ENCODE peak calls at places on chromosomes 2 and 18, in four cellular contexts. A, U, J and S are unnamed samples.

GRCh38 chr2:33242845-33243244 is 233.6 kb upstream of the RASGRP3 start:
- DNase-seq in A (no peak), U (no peak), J (no peak), S (no peak)

GRCh38 chr18:50009772-50010171 is 185.2 kb downstream of the MYO5B start:
- DNase-seq in A (peak), U (peak), J (peak), S (peak)

GRCh38 chr2:119488245-119489182 is 35.8 kb downstream of the SCTR start:
- DNase-seq in A (no peak), U (no peak), J (no peak), S (no peak)

GRCh38 chr2:217162533-217162932 is 302.7 kb upstream of the TNP1 start:
- DNase-seq in A (peak), U (no peak), J (peak), S (no peak)

GRCh38 chr2:241855245-241855887 is 3.3 kb downstream of the PDCD1 start:
- DNase-seq in A (no peak), U (no peak), J (no peak), S (peak)

GRCh38 chr18:42545825-42546224 is 569.7 kb downstream of the RIT2 start:
- DNase-seq in A (no peak), U (no peak), J (no peak), S (no peak)

GRCh38 chr2:144240656-144241339 is 279.1 kb downstream of the ZEB2 start:
- DNase-seq in A (no peak), U (peak), J (no peak), S (no peak)

GRCh38 chr18:64110692-64111480 is 38.0 kb downstream of the LINC00305 start:
- DNase-seq in A (no peak), U (no peak), J (no peak), S (no peak)

GRCh38 chr2:62319061-62319460 is 123.1 kb downstream of the B3GNT2 start:
- DNase-seq in A (no peak), U (no peak), J (no peak), S (no peak)

GRCh38 chr2:222180619-222181018 is 118.2 kb downstream of the PAX3 start:
- DNase-seq in A (no peak), U (no peak), J (no peak), S (no peak)

GRCh38 chr2:641501-642430 is 35.4 kb downstream of the TMEM18 start:
- DNase-seq in A (no peak), U (no peak), J (no peak), S (no peak)
- TF ChIP-seq ETV6 in A (no peak), U (no peak), J (no peak), S (no peak)

GRCh38 chr2:88190808-88191721 is 20.9 kb downstream of the THNSL2 start:
- DNase-seq in A (peak), U (no peak), J (peak), S (peak)
- TF ChIP-seq ETV6 in A (no peak), U (no peak), J (no peak), S (no peak)

DNA sequence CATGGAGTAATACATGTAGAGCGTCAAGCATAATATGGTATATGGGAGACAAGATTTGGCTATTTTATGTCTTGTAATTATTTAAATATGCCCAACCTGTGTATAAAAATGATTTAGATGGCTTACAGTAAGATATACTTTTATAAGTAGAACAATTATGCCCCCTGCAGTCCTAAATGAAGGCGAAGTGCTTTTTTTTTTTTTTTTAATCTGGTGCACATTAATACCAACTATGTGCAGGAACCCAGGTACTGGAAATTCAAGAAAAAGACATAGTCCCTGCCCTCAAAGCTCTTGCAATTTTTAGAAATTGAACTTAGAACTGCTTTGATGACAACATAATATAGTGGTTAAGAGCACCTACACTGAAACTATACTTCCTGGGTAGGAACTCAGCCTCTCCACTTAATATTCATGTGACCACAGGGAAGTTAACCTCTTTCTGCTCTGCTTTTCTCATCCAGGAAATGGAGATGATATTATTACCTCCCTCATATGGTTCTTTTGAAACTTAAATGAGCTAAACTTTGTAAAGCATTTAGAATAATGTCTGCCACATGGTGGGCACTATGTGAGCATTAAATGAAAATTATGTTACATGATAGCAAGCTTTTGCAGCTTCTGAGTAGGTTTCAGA is 38.1 kb downstream of the AFTPH start:
- DNase-seq in A (no peak), U (no peak), J (peak), S (no peak)
- TF ChIP-seq ETV6 in A (no peak), U (no peak), J (no peak), S (no peak)

GRCh38 chr2:109148347-109148746 is 19.3 kb downstream of the SH3RF3 start:
- DNase-seq in A (no peak), U (no peak), J (no peak), S (no peak)
- TF ChIP-seq ETV6 in A (no peak), U (no peak), J (no peak), S (no peak)

DNA sequence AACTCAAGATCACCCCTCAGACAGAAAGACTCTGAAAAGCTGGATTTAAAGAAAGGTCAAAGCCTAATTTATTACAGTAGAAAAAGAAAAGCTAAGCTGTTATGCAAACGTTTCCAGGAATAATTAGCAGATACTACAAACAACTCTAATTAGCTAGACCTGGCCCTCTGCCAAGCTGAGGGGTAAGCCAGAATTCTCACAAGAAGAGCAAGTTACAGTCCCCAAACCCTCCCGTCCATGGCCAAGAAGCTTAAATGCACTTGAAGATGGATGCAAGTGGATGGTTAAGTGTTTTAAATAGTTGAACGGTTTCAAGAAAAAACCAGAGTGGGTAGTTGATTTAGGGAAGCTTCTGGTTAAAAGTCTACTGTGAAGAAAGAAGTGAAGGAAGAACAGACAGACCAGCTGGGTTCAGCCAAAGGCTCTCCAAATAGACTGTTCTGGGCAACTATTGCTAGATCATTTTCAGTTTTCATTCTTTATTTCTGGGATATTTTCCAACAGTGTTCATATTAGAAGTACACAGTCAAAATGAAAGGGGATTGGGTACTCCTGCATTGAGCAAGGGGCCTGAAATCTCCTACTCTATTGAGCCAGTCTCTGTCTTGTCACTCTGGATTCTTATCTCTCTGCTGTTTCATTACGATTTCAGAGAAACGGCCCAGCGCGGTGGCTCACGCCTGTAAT is 4.8 kb downstream of the LMAN2L start:
- DNase-seq in A (no peak), U (no peak), J (no peak), S (no peak)
- TF ChIP-seq ETV6 in A (no peak), U (no peak), J (no peak), S (no peak)